ENCODE peak calls at places on chromosomes 5 and 9, in four cellular contexts. Z, S, W and K are unnamed samples.

GRCh38 chr5:71586052-71586940 is 844 bp upstream of the MCCC2 start:
- DNase-seq in Z (no peak), S (no peak), W (no peak), K (no peak)

GRCh38 chr5:76642390-76643040 is 19.3 kb upstream of the F2RL2 start:
- DNase-seq in S (no peak), W (no peak), Z (no peak), K (no peak)

GRCh38 chr5:98940586-98940985 is 11.8 kb upstream of the CHD1 start:
- DNase-seq in S (no peak), Z (no peak), W (no peak), K (no peak)

GRCh38 chr9:136840877-136841645 is 1.2 kb upstream of the AJM1 start:
- DNase-seq in Z (peak; percentile 38), S (no peak), W (no peak), K (peak; percentile 82)

GRCh38 chr5:176573564-176574296 is 24.6 kb downstream of the CDHR2 start:
- DNase-seq in Z (peak; percentile 69), S (no peak), W (peak; percentile 57), K (peak; percentile 67)

GRCh38 chr5:12272389-12272788 is 368.1 kb upstream of the CTNND2 start:
- DNase-seq in Z (no peak), S (no peak), W (no peak), K (no peak)

GRCh38 chr9:137411260-137411659 is 11.7 kb downstream of the EXD3 start:
- DNase-seq in W (no peak), S (no peak), Z (no peak), K (no peak)

GRCh38 chr5:164809831-164810230 is 1304.4 kb downstream of the MAT2B start:
- DNase-seq in W (no peak), Z (no peak), S (no peak), K (no peak)

GRCh38 chr9:133603165-133603927 is 5.8 kb downstream of the FAM163B start:
- DNase-seq in W (no peak), Z (no peak), S (no peak), K (no peak)

GRCh38 chr5:162209005-162209605 is 141.5 kb downstream of the GABRG2 start:
- DNase-seq in Z (peak; percentile 9), W (no peak), S (no peak), K (peak; percentile 5)

GRCh38 chr9:133074111-133074651 is 12.4 kb downstream of the CEL start:
- DNase-seq in S (no peak), Z (no peak), W (no peak), K (no peak)

GRCh38 chr5:72459089-72459661 is 48.0 kb downstream of the ZNF366 start:
- DNase-seq in S (no peak), Z (no peak), W (no peak), K (no peak)

GRCh38 chr9:76027426-76027825 is 137.0 kb downstream of the PCSK5 start:
- DNase-seq in Z (no peak), W (no peak), S (no peak), K (no peak)

GRCh38 chr9:93237535-93237934 is 53.6 kb downstream of the WNK2 start:
- DNase-seq in W (no peak), S (no peak), Z (no peak), K (no peak)

GRCh38 chr9:93238953-93239352 is 55.0 kb downstream of the WNK2 start:
- DNase-seq in W (no peak), S (no peak), Z (no peak), K (no peak)

GRCh38 chr9:93240891-93241334 is 57.0 kb downstream of the WNK2 start:
- DNase-seq in W (no peak), S (no peak), Z (no peak), K (no peak)

GRCh38 chr9:93236541-93237206 is 52.7 kb downstream of the WNK2 start:
- DNase-seq in S (no peak), Z (no peak), W (no peak), K (no peak)

DNA sequence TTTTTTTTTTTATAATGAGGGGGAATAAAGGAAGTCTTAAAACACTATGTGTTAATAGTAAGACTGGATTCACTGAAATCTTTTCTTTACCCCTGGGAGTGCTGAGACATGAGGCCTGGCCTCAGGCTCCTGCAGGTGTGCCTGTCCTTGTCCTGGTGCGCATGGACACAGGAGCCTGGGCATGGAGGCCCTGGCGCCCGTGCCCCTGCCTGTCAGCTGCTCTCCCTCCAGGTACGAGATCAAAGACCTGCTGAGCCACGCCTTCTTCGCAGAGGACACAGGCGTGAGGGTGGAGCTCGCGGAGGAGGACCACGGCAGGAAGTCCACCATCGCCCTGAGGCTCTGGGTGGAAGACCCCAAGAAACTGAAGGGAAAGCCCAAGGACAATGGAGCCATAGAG is 55.6 kb downstream of the WNK2 start:
- DNase-seq in S (no peak), W (no peak), Z (no peak), K (no peak)
- H3K27ac ChIP-seq in S (no peak overlapping the region), W (no peak overlapping the region), Z (no peak overlapping the region), K (no peak overlapping the region)

GRCh38 chr5:151574597-151574996 is 16.5 kb downstream of the FAT2 start:
- DNase-seq in Z (no peak), S (no peak), W (no peak), K (no peak)
- H3K27ac ChIP-seq in Z (no peak overlapping the region), S (peak overlapping the region; percentile 82), W (no peak overlapping the region), K (no peak overlapping the region)

GRCh38 chr5:108911055-108911454 is 163.4 kb downstream of the FER start:
- DNase-seq in Z (no peak), S (no peak), W (no peak), K (no peak)
- H3K27ac ChIP-seq in Z (no peak overlapping the region), S (no peak overlapping the region), W (no peak overlapping the region), K (no peak overlapping the region)

GRCh38 chr9:68721934-68722333 is 16.9 kb downstream of the PIP5K1B start:
- DNase-seq in W (no peak), Z (no peak), S (no peak), K (no peak)

GRCh38 chr9:68715181-68715456 is 10.1 kb downstream of the PIP5K1B start:
- DNase-seq in Z (no peak), W (no peak), S (no peak), K (no peak)

GRCh38 chr9:68720656-68721313 is 15.7 kb downstream of the PIP5K1B start:
- DNase-seq in Z (no peak), S (no peak), W (no peak), K (no peak)

GRCh38 chr9:68717554-68718453 is 12.8 kb downstream of the PIP5K1B start:
- DNase-seq in S (no peak), W (no peak), Z (no peak), K (no peak)

DNA sequence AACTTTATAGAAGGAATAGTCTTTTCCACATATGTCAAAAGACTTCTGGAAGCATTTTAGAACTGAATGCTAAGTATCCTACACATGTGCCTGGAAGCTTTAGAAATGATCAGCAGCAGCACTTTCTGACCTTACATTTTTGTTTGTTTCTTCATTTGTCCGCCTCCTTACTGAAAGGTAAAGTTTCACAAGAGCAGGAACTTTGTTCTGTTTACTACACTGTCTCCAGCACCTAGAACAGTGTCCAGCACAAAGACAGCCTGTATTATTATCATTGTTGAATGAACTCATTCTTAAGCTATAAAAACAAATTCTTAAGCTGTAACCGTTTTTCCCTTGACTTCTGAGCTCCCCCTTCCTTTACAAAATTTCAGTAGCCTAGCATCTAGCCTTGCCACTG is 14.8 kb downstream of the PIP5K1B start:
- DNase-seq in Z (no peak), S (no peak), W (no peak), K (no peak)
- H3K27ac ChIP-seq in Z (no peak overlapping the region), S (no peak overlapping the region), W (no peak overlapping the region), K (no peak overlapping the region)